ENCODE peak calls at places on chromosomes 5 and 9, in five cellular contexts. F, Z, Y, H and D are unnamed samples.

GRCh38 chr9:76878933-76879332 is 27.0 kb downstream of the PRUNE2 start:
- DNase-seq in F (no peak), Z (no peak), Y (no peak), H (no peak), D (no peak)

GRCh38 chr9:109317979-109318671 is 2.7 kb downstream of the EPB41L4B start:
- DNase-seq in F (no peak), Z (no peak), Y (no peak), H (no peak), D (no peak)

GRCh38 chr5:180873628-180874520 is 12.8 kb upstream of the ZFP62 start:
- DNase-seq in F (no peak), Z (peak), Y (peak), H (no peak), D (no peak)

GRCh38 chr5:81751836-81752643 is 1.1 kb upstream of the SSBP2 start:
- DNase-seq in F (peak), Z (no peak), Y (peak), H (peak), D (no peak)

GRCh38 chr9:34139477-34140146 is 13.1 kb upstream of the DCAF12 start:
- DNase-seq in F (no peak), Z (peak), Y (peak), H (no peak), D (peak)

GRCh38 chr9:122403381-122404002 is 32.7 kb downstream of the PTGS1 start:
- DNase-seq in F (no peak), Z (no peak), Y (peak), H (no peak), D (no peak)

GRCh38 chr9:96219615-96220257 is 82.2 kb downstream of the HSD17B3 start:
- DNase-seq in F (no peak), Z (no peak), Y (peak), H (no peak), D (no peak)

GRCh38 chr5:84384604-84385575 is at the start of gene EDIL3:
- DNase-seq in F (peak), Z (no peak), Y (peak), H (peak), D (no peak)

GRCh38 chr5:141773779-141774531 is 91.9 kb upstream of the ARAP3 start:
- DNase-seq in F (no peak), Z (no peak), Y (no peak), H (no peak), D (no peak)

GRCh38 chr9:3743901-3744413 is 218.2 kb upstream of the RFX3 start:
- DNase-seq in F (no peak), Z (no peak), Y (no peak), H (no peak), D (no peak)

GRCh38 chr5:140785905-140786686 is at the start of gene PCDHA1:
- DNase-seq in F (no peak), Z (no peak), Y (no peak), H (no peak), D (no peak)